ENCODE peak calls at places on chromosomes 5 and 9, in eight cellular contexts. R, P, T, W, A, D, K and G are unnamed samples.

GRCh38 chr9:100324594-100325200 is 28.0 kb downstream of the TEX10 start:
- DNase-seq in R (no peak), P (no peak), T (no peak), W (no peak), A (no peak), D (no peak), K (no peak), G (no peak)

GRCh38 chr5:111043712-111044506 is 27.6 kb upstream of the TSLP start:
- DNase-seq in R (no peak), P (no peak), T (no peak), W (no peak), A (no peak), D (no peak), K (peak; percentile 78), G (no peak)

GRCh38 chr5:172086312-172086975 is 80.0 kb upstream of the FBXW11 start:
- DNase-seq in R (no peak), P (no peak), T (no peak), W (no peak), A (no peak), D (no peak), K (peak; percentile 65), G (no peak)

GRCh38 chr9:137006116-137007003 is 10.0 kb upstream of the CLIC3 start:
- DNase-seq in R (no peak), P (no peak), T (no peak), W (no peak), A (no peak), D (no peak), K (no peak), G (no peak)

GRCh38 chr9:32384002-32384363 is 460 bp upstream of the ACO1 start:
- DNase-seq in R (no peak), P (no peak), T (peak; percentile 2), W (no peak), A (no peak), D (no peak), K (no peak), G (no peak)

GRCh38 chr5:127696688-127697087 is 6.5 kb upstream of the CCDC192 start:
- DNase-seq in R (no peak), P (no peak), T (no peak), W (no peak), A (no peak), D (no peak), K (no peak), G (no peak)

GRCh38 chr9:107019216-107019615 is 156.2 kb downstream of the ZNF462 start:
- DNase-seq in R (no peak), P (no peak), T (no peak), W (no peak), A (no peak), D (no peak), K (no peak), G (no peak)

GRCh38 chr5:154755361-154756202 is at the start of gene LARP1:
- DNase-seq in R (peak; percentile 51), P (peak; percentile 47), T (no peak), W (no peak), A (peak; percentile 57), D (peak; percentile 45), K (no peak), G (peak; percentile 85)

GRCh38 chr5:141824717-141825116 is 53.5 kb downstream of the PCDH1 start:
- DNase-seq in R (no peak), P (no peak), T (no peak), W (no peak), A (no peak), D (no peak), K (no peak), G (no peak)

GRCh38 chr5:171201285-171201684 is 107.8 kb upstream of the TLX3 start:
- DNase-seq in R (no peak), P (no peak), T (no peak), W (no peak), A (no peak), D (no peak), K (no peak), G (no peak)

GRCh38 chr5:172835246-172836030 is 1.4 kb downstream of the ERGIC1 start:
- DNase-seq in R (no peak), P (no peak), T (no peak), W (no peak), A (no peak), D (no peak), K (peak; percentile 36), G (no peak)

DNA sequence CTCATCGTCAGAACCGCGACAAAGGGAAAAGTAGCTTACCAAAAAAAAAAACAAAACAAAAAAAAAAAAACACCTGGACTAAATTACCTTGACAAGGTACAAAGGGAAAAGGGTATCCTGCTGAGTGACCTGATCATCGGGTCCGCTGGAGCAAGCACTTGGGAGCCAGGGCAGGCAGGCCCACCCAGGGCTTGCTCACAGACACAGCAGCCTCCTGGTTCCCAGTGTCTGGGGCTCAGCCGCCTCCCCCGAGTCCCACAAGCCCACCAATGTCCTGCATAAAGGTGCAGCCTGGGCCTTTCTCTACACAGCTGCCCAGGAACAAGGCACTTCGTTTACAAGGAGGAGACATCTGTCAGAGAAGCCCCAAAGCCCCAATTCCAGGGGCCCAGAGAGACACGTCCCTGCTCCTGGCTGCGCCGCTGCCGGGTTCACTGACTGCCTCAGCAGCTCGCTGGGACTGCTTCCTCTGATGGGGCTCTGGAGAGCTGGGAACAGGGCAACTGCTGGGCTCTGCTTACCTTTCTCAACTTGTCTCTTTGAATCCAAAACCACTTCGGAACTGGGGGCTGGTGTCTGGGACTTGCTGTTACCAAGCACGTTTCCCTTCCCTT is 63.4 kb downstream of the GOLM1 start:
- DNase-seq in R (no peak), P (no peak), T (no peak), W (no peak), A (no peak), D (no peak), K (peak; percentile 48), G (no peak)
- H3K27ac ChIP-seq in R (no peak overlapping the region), P (no peak overlapping the region), T (no peak overlapping the region), W (no peak overlapping the region), A (no peak overlapping the region), D (peak overlapping the region; percentile 7), K (no peak overlapping the region), G (no peak overlapping the region)

GRCh38 chr5:6452622-6453504 is 4.2 kb downstream of the UBE2QL1 start:
- DNase-seq in R (no peak), P (no peak), T (no peak), W (no peak), A (no peak), D (no peak), K (no peak), G (no peak)
- H3K27ac ChIP-seq in R (peak overlapping the region; percentile 14), P (no peak overlapping the region), T (no peak overlapping the region), W (no peak overlapping the region), A (no peak overlapping the region), D (no peak overlapping the region), K (no peak overlapping the region), G (no peak overlapping the region)

DNA sequence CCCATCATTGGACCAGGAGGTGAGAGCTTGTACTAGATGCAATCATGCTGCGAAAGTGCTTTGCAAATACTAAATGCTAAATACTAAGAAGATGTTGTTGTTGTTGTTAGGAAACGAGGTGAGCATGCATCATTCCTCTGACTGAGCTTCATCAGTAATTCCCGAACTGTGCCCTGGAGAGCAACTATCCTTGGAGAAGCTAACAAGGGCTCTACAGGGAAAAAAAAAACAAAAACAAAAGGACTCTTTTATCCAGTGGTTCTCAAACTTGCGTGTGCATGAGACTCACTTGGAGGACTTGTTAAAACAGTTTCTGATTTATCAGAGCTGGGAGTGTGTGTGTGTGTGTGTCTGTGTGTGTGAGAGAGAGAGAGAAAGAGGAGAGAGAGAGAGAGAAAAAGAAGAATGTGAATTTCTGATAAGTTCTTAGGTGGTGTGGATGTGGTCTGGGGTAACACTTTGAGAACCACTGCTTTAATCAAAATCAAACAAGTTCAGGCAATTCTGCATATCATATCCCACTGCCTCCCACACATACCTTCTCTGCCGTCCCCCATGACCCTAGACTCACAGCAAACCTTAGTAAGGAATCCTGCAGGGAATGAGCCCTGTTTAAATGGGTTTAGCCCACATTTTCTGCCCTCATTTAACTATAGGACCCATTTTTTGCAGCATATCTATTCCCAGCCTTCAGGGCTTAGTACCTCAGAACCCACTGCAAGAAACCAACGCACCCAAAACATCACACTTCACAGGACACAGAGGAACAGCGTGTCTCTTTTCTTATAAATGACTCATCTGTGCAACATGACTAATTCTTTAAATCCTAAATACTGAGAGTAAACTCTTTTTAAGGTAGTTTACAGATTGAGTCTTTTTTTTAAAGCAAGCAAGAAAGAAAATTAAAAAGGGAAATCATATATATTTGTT is 48.9 kb downstream of the PDE6A start:
- DNase-seq in R (no peak), P (no peak), T (no peak), W (no peak), A (no peak), D (no peak), K (no peak), G (no peak)
- H3K27ac ChIP-seq in R (no peak overlapping the region), P (no peak overlapping the region), T (no peak overlapping the region), W (no peak overlapping the region), A (no peak overlapping the region), D (no peak overlapping the region), K (no peak overlapping the region), G (no peak overlapping the region)

GRCh38 chr5:158212237-158212636 is 353.3 kb upstream of the CLINT1 start:
- DNase-seq in R (no peak), P (no peak), T (no peak), W (no peak), A (no peak), D (no peak), K (no peak), G (no peak)

GRCh38 chr5:158207733-158208132 is 348.8 kb upstream of the CLINT1 start:
- DNase-seq in R (no peak), P (no peak), T (no peak), W (no peak), A (no peak), D (no peak), K (no peak), G (no peak)

GRCh38 chr5:158209219-158209908 is 350.4 kb upstream of the CLINT1 start:
- DNase-seq in R (no peak), P (no peak), T (no peak), W (no peak), A (no peak), D (no peak), K (no peak), G (no peak)

GRCh38 chr5:158212915-158213314 is 354.0 kb upstream of the CLINT1 start:
- DNase-seq in R (no peak), P (no peak), T (no peak), W (no peak), A (no peak), D (no peak), K (peak; percentile 78), G (no peak)
- H3K27ac ChIP-seq in R (no peak overlapping the region), P (no peak overlapping the region), T (no peak overlapping the region), W (no peak overlapping the region), A (no peak overlapping the region), D (no peak overlapping the region), K (no peak overlapping the region), G (no peak overlapping the region)

GRCh38 chr9:85172001-85172978 is 502.8 kb downstream of the NTRK2 start:
- DNase-seq in R (no peak), P (no peak), T (no peak), W (no peak), A (no peak), D (no peak), K (no peak), G (peak; percentile 40)
- H3K27ac ChIP-seq in R (no peak overlapping the region), P (no peak overlapping the region), T (no peak overlapping the region), W (no peak overlapping the region), A (no peak overlapping the region), D (no peak overlapping the region), K (no peak overlapping the region), G (no peak overlapping the region)